ENCODE peak calls at places on chromosomes 2 and 18, in four cellular contexts. One of them, this sample, is unnamed.
A peak's percentile ranks its signal among the peaks of the same experiment; 100 is the strongest.

GRCh38 chr2:169109502-169110409 is 40.4 kb downstream of the DHRS9 start:
- DNase-seq in hippocampal formation: peak; percentile 80
- DNase-seq in EH: peak; percentile 68
- DNase-seq in RPMI7951: peak; percentile 51
- DNase-seq in this sample: peak; percentile 63

GRCh38 chr2:39623916-39624315 is 41.8 kb upstream of the TMEM178A start:
- DNase-seq in hippocampal formation: peak; percentile 41
- DNase-seq in EH: no peak
- DNase-seq in RPMI7951: no peak
- DNase-seq in this sample: no peak

GRCh38 chr18:5975111-5975622 is 79.8 kb upstream of the TMEM200C start:
- DNase-seq in hippocampal formation: no peak
- DNase-seq in EH: peak; percentile 78
- DNase-seq in RPMI7951: peak; percentile 28
- DNase-seq in this sample: peak; percentile 74

GRCh38 chr2:55840460-55840859 is 83.1 kb downstream of the EFEMP1 start:
- DNase-seq in hippocampal formation: no peak
- DNase-seq in EH: no peak
- DNase-seq in RPMI7951: no peak
- DNase-seq in this sample: no peak

GRCh38 chr2:143451622-143452021 is 322.4 kb downstream of the ARHGAP15 start:
- DNase-seq in hippocampal formation: no peak
- DNase-seq in EH: peak; percentile 65
- DNase-seq in RPMI7951: peak; percentile 24
- DNase-seq in this sample: peak; percentile 73

GRCh38 chr2:151334082-151334815 is 23.1 kb upstream of the TNFAIP6 start:
- DNase-seq in hippocampal formation: peak; percentile 38
- DNase-seq in EH: peak; percentile 96
- DNase-seq in RPMI7951: peak; percentile 95
- DNase-seq in this sample: peak; percentile 87

GRCh38 chr2:150487537-150488429 is at the start of gene RND3:
- DNase-seq in hippocampal formation: peak; percentile 93
- DNase-seq in EH: peak; percentile 99
- DNase-seq in RPMI7951: peak; percentile 99
- DNase-seq in this sample: peak; percentile 98

GRCh38 chr2:60247471-60247870 is 306.0 kb downstream of the BCL11A start:
- DNase-seq in hippocampal formation: no peak
- DNase-seq in EH: no peak
- DNase-seq in RPMI7951: no peak
- DNase-seq in this sample: no peak

GRCh38 chr18:57814555-57814954 is 11.4 kb upstream of the ATP8B1 start:
- DNase-seq in hippocampal formation: no peak
- DNase-seq in EH: no peak
- DNase-seq in RPMI7951: no peak
- DNase-seq in this sample: no peak

GRCh38 chr2:104702026-104702425 is 151.9 kb upstream of the POU3F3 start:
- DNase-seq in hippocampal formation: no peak
- DNase-seq in EH: no peak
- DNase-seq in RPMI7951: no peak
- DNase-seq in this sample: no peak

GRCh38 chr2:241547781-241548450 is 10.6 kb upstream of the BOK start:
- DNase-seq in hippocampal formation: no peak
- DNase-seq in EH: no peak
- DNase-seq in RPMI7951: no peak
- DNase-seq in this sample: no peak

GRCh38 chr18:24300703-24301102 is 96.9 kb downstream of the OSBPL1A start:
- DNase-seq in hippocampal formation: no peak
- DNase-seq in EH: no peak
- DNase-seq in RPMI7951: no peak
- DNase-seq in this sample: no peak

GRCh38 chr2:167862787-167863186 is 384.6 kb downstream of the STK39 start:
- DNase-seq in hippocampal formation: no peak
- DNase-seq in EH: peak; percentile 19
- DNase-seq in RPMI7951: peak; percentile 52
- DNase-seq in this sample: peak; percentile 46

GRCh38 chr2:239081622-239082021 is 233.7 kb downstream of the TWIST2 start:
- DNase-seq in hippocampal formation: no peak
- DNase-seq in EH: no peak
- DNase-seq in RPMI7951: no peak
- DNase-seq in this sample: no peak

GRCh38 chr2:165417009-165417408 is 52.5 kb upstream of the CSRNP3 start:
- DNase-seq in hippocampal formation: no peak
- DNase-seq in EH: no peak
- DNase-seq in RPMI7951: no peak
- DNase-seq in this sample: no peak

GRCh38 chr2:32446362-32446761 is 89.5 kb downstream of the BIRC6 start:
- DNase-seq in hippocampal formation: no peak
- DNase-seq in EH: no peak
- DNase-seq in RPMI7951: no peak
- DNase-seq in this sample: no peak

GRCh38 chr2:55156326-55156725 is 75.8 kb downstream of the CLHC1 start:
- DNase-seq in hippocampal formation: peak; percentile 68
- DNase-seq in EH: peak; percentile 89
- DNase-seq in RPMI7951: no peak
- DNase-seq in this sample: peak; percentile 42

GRCh38 chr2:206064077-206064476 is 21.9 kb downstream of the INO80D start:
- DNase-seq in hippocampal formation: no peak
- DNase-seq in EH: no peak
- DNase-seq in RPMI7951: no peak
- DNase-seq in this sample: no peak

GRCh38 chr2:162058973-162059668 is 14.9 kb downstream of the DPP4 start:
- DNase-seq in hippocampal formation: no peak
- DNase-seq in EH: peak; percentile 6
- DNase-seq in RPMI7951: peak; percentile 52
- DNase-seq in this sample: peak; percentile 66

GRCh38 chr2:64524604-64525322 is 635 bp downstream of the AFTPH start:
- DNase-seq in hippocampal formation: peak; percentile 32
- DNase-seq in EH: peak; percentile 26
- DNase-seq in RPMI7951: no peak
- DNase-seq in this sample: peak; percentile 30

GRCh38 chr2:136393515-136393914 is 275.6 kb upstream of the CXCR4 start:
- DNase-seq in hippocampal formation: peak; percentile 3
- DNase-seq in EH: no peak
- DNase-seq in RPMI7951: no peak
- DNase-seq in this sample: no peak

GRCh38 chr18:68847219-68847860 is 49.5 kb downstream of the CCDC102B start:
- DNase-seq in hippocampal formation: peak; percentile 22
- DNase-seq in EH: peak; percentile 43
- DNase-seq in RPMI7951: no peak
- DNase-seq in this sample: peak; percentile 32